ENCODE peak calls at places on chromosomes 5 and 9, in seven cellular contexts. C is ACHN, H is fibroblast of lung, I is colonic mucosa, E is mucosa of gallbladder, A is DMS 273 treated with DMSO at 0.1 percent for 48 hours, S is NCI-H1436. Q is an unnamed sample.

GRCh38 chr5:134577796-134578577 is 52.5 kb downstream of the JADE2 start:
- DNase-seq in C (peak; percentile 77), H (peak; percentile 65), I (peak; percentile 85), E (peak; percentile 81), A (peak; percentile 20), S (peak; percentile 80), Q (peak; percentile 61)

GRCh38 chr9:34771023-34771422 is 61.1 kb upstream of the CCL21 start:
- DNase-seq in C (no peak), H (no peak), I (no peak), E (no peak), A (no peak), S (no peak), Q (no peak)

GRCh38 chr5:73541981-73542380 is 23.5 kb downstream of the ANKRA2 start:
- DNase-seq in C (no peak), H (peak; percentile 82), I (no peak), E (no peak), A (no peak), S (no peak), Q (no peak)

GRCh38 chr9:79984429-79985067 is 412.8 kb downstream of the TLE4 start:
- DNase-seq in C (no peak), H (no peak), I (no peak), E (peak; percentile 85), A (no peak), S (peak; percentile 3), Q (no peak)

GRCh38 chr5:61162832-61163567 is 732 bp upstream of the SMIM15 start:
- DNase-seq in C (peak; percentile 63), H (peak; percentile 33), I (peak; percentile 40), E (no peak), A (no peak), S (no peak), Q (no peak)

GRCh38 chr5:79573983-79574890 is 38.0 kb upstream of the TENT2 start:
- DNase-seq in C (no peak), H (no peak), I (no peak), E (no peak), A (no peak), S (no peak), Q (no peak)

GRCh38 chr9:71285191-71285656 is 163.8 kb upstream of the TRPM3 start:
- DNase-seq in C (peak; percentile 65), H (peak; percentile 46), I (peak; percentile 58), E (peak; percentile 62), A (peak; percentile 43), S (peak; percentile 49), Q (no peak)

GRCh38 chr9:128742401-128742800 is 18.5 kb upstream of the ZDHHC12 start:
- DNase-seq in C (no peak), H (no peak), I (no peak), E (no peak), A (no peak), S (no peak), Q (no peak)

GRCh38 chr5:89901983-89902382 is 507.6 kb downstream of the CETN3 start:
- DNase-seq in C (no peak), H (no peak), I (no peak), E (peak; percentile 12), A (no peak), S (no peak), Q (no peak)

GRCh38 chr9:20462410-20462809 is 159.9 kb downstream of the MLLT3 start:
- DNase-seq in C (no peak), H (no peak), I (no peak), E (no peak), A (no peak), S (no peak), Q (no peak)

GRCh38 chr9:120841930-120842684 is 615 bp downstream of the PSMD5 start:
- DNase-seq in C (peak; percentile 20), H (peak; percentile 15), I (no peak), E (no peak), A (no peak), S (no peak), Q (no peak)

Q was measured in activated effector memory CD4-positive, alpha-beta T cell treated with Interleukin-2 at 50 U/mL for 16 hours.